ENCODE peak calls at places on chromosome 7, in nine cellular contexts. One of them, this sample, is unnamed.

GRCh38 chr7:87137271-87137670 is 15.0 kb upstream of the DMTF1 start:
- DNase-seq in mesothelial cell of epicardium: no peak
- DNase-seq in cardiac muscle cell: no peak
- DNase-seq in GM10248: no peak
- DNase-seq in GM06990: no peak
- DNase-seq in lung: no peak
- DNase-seq in AG04450: no peak
- DNase-seq in endothelial cell: no peak
- DNase-seq in CD8-positive, alpha-beta T cell: no peak
- DNase-seq in this sample: no peak

GRCh38 chr7:35512716-35513115 is 182.2 kb downstream of the HERPUD2 start:
- DNase-seq in mesothelial cell of epicardium: no peak
- DNase-seq in cardiac muscle cell: no peak
- DNase-seq in GM06990: no peak
- DNase-seq in GM10248: no peak
- DNase-seq in CD8-positive, alpha-beta T cell: no peak
- DNase-seq in endothelial cell: no peak
- DNase-seq in AG04450: no peak
- DNase-seq in lung: no peak
- DNase-seq in this sample: no peak

GRCh38 chr7:142376356-142376997 is 118.6 kb upstream of the PRSS58 start:
- DNase-seq in GM10248: no peak
- DNase-seq in CD8-positive, alpha-beta T cell: no peak
- DNase-seq in AG04450: no peak
- DNase-seq in cardiac muscle cell: no peak
- DNase-seq in endothelial cell: peak; percentile 37
- DNase-seq in GM06990: no peak
- DNase-seq in mesothelial cell of epicardium: no peak
- DNase-seq in lung: no peak
- DNase-seq in this sample: no peak

GRCh38 chr7:4682621-4683042 is 537 bp downstream of the FOXK1 start:
- DNase-seq in GM10248: peak; percentile 50
- DNase-seq in CD8-positive, alpha-beta T cell: peak; percentile 72
- DNase-seq in AG04450: no peak
- DNase-seq in cardiac muscle cell: peak; percentile 50
- DNase-seq in GM06990: peak; percentile 58
- DNase-seq in endothelial cell: peak; percentile 9
- DNase-seq in mesothelial cell of epicardium: peak; percentile 55
- DNase-seq in lung: peak; percentile 58
- DNase-seq in this sample: no peak

GRCh38 chr7:11228515-11228914 is 254.8 kb downstream of the PHF14 start:
- DNase-seq in lung: peak; percentile 63
- DNase-seq in endothelial cell: no peak
- DNase-seq in cardiac muscle cell: no peak
- DNase-seq in GM06990: no peak
- DNase-seq in CD8-positive, alpha-beta T cell: no peak
- DNase-seq in AG04450: no peak
- DNase-seq in GM10248: no peak
- DNase-seq in mesothelial cell of epicardium: no peak
- DNase-seq in this sample: peak; percentile 91

GRCh38 chr7:148492157-148492860 is 98.3 kb upstream of the C7orf33 start:
- DNase-seq in cardiac muscle cell: no peak
- DNase-seq in GM06990: no peak
- DNase-seq in CD8-positive, alpha-beta T cell: no peak
- DNase-seq in mesothelial cell of epicardium: no peak
- DNase-seq in lung: no peak
- DNase-seq in endothelial cell: no peak
- DNase-seq in GM10248: no peak
- DNase-seq in AG04450: no peak
- DNase-seq in this sample: no peak

GRCh38 chr7:100400041-100400440 is 26.8 kb downstream of the PILRA start:
- DNase-seq in mesothelial cell of epicardium: no peak
- DNase-seq in AG04450: no peak
- DNase-seq in GM06990: no peak
- DNase-seq in cardiac muscle cell: no peak
- DNase-seq in GM10248: no peak
- DNase-seq in endothelial cell: no peak
- DNase-seq in lung: no peak
- DNase-seq in CD8-positive, alpha-beta T cell: no peak
- DNase-seq in this sample: no peak

GRCh38 chr7:147513451-147513850 is 1077.1 kb upstream of the C7orf33 start:
- DNase-seq in AG04450: no peak
- DNase-seq in GM10248: no peak
- DNase-seq in mesothelial cell of epicardium: no peak
- DNase-seq in CD8-positive, alpha-beta T cell: no peak
- DNase-seq in cardiac muscle cell: no peak
- DNase-seq in lung: no peak
- DNase-seq in GM06990: no peak
- DNase-seq in endothelial cell: no peak
- DNase-seq in this sample: no peak

GRCh38 chr7:151199196-151199874 is 11.0 kb downstream of the H2BK1 start:
- DNase-seq in cardiac muscle cell: no peak
- DNase-seq in AG04450: no peak
- DNase-seq in endothelial cell: no peak
- DNase-seq in lung: no peak
- DNase-seq in mesothelial cell of epicardium: no peak
- DNase-seq in CD8-positive, alpha-beta T cell: no peak
- DNase-seq in GM10248: no peak
- DNase-seq in GM06990: no peak
- DNase-seq in this sample: no peak

GRCh38 chr7:46784746-46785145 is 797.2 kb downstream of the TNS3 start:
- DNase-seq in AG04450: no peak
- DNase-seq in GM06990: no peak
- DNase-seq in lung: no peak
- DNase-seq in CD8-positive, alpha-beta T cell: no peak
- DNase-seq in cardiac muscle cell: no peak
- DNase-seq in endothelial cell: no peak
- DNase-seq in GM10248: no peak
- DNase-seq in mesothelial cell of epicardium: no peak
- DNase-seq in this sample: no peak

GRCh38 chr7:84136809-84137208 is 57.8 kb downstream of the SEMA3A start:
- DNase-seq in lung: no peak
- DNase-seq in mesothelial cell of epicardium: no peak
- DNase-seq in GM10248: no peak
- DNase-seq in endothelial cell: no peak
- DNase-seq in AG04450: no peak
- DNase-seq in CD8-positive, alpha-beta T cell: no peak
- DNase-seq in GM06990: no peak
- DNase-seq in cardiac muscle cell: no peak
- DNase-seq in this sample: no peak

GRCh38 chr7:139699640-139700504 is 77.9 kb downstream of the HIPK2 start:
- DNase-seq in CD8-positive, alpha-beta T cell: no peak
- DNase-seq in endothelial cell: no peak
- DNase-seq in GM10248: no peak
- DNase-seq in AG04450: no peak
- DNase-seq in lung: no peak
- DNase-seq in cardiac muscle cell: no peak
- DNase-seq in GM06990: peak; percentile 57
- DNase-seq in mesothelial cell of epicardium: no peak
- DNase-seq in this sample: no peak

GRCh38 chr7:130153251-130153908 is 51.8 kb downstream of the TMEM209 start:
- DNase-seq in endothelial cell: peak; percentile 7
- DNase-seq in cardiac muscle cell: no peak
- DNase-seq in mesothelial cell of epicardium: no peak
- DNase-seq in CD8-positive, alpha-beta T cell: no peak
- DNase-seq in GM10248: no peak
- DNase-seq in lung: no peak
- DNase-seq in GM06990: no peak
- DNase-seq in AG04450: no peak
- DNase-seq in this sample: no peak

GRCh38 chr7:137919987-137920386 is 73.2 kb upstream of the DGKI start:
- DNase-seq in AG04450: no peak
- DNase-seq in endothelial cell: no peak
- DNase-seq in GM10248: no peak
- DNase-seq in mesothelial cell of epicardium: no peak
- DNase-seq in lung: no peak
- DNase-seq in GM06990: no peak
- DNase-seq in cardiac muscle cell: no peak
- DNase-seq in CD8-positive, alpha-beta T cell: no peak
- DNase-seq in this sample: no peak

GRCh38 chr7:29946428-29947186 is 43.0 kb downstream of the SCRN1 start:
- DNase-seq in GM10248: no peak
- DNase-seq in AG04450: no peak
- DNase-seq in GM06990: no peak
- DNase-seq in mesothelial cell of epicardium: no peak
- DNase-seq in cardiac muscle cell: peak; percentile 42
- DNase-seq in CD8-positive, alpha-beta T cell: no peak
- DNase-seq in lung: peak; percentile 44
- DNase-seq in endothelial cell: peak; percentile 31
- DNase-seq in this sample: no peak

GRCh38 chr7:151699147-151699546 is 177.8 kb downstream of the PRKAG2 start:
- DNase-seq in GM06990: no peak
- DNase-seq in cardiac muscle cell: no peak
- DNase-seq in mesothelial cell of epicardium: no peak
- DNase-seq in lung: no peak
- DNase-seq in AG04450: peak; percentile 93
- DNase-seq in endothelial cell: no peak
- DNase-seq in GM10248: no peak
- DNase-seq in CD8-positive, alpha-beta T cell: no peak
- DNase-seq in this sample: peak; percentile 36

GRCh38 chr7:153151766-153152165 is 392.2 kb downstream of the ACTR3B start:
- DNase-seq in CD8-positive, alpha-beta T cell: no peak
- DNase-seq in GM10248: no peak
- DNase-seq in endothelial cell: no peak
- DNase-seq in GM06990: no peak
- DNase-seq in AG04450: no peak
- DNase-seq in mesothelial cell of epicardium: no peak
- DNase-seq in cardiac muscle cell: no peak
- DNase-seq in lung: no peak
- DNase-seq in this sample: no peak

GRCh38 chr7:32217841-32218467 is 147.7 kb upstream of the PDE1C start:
- DNase-seq in lung: no peak
- DNase-seq in AG04450: no peak
- DNase-seq in mesothelial cell of epicardium: no peak
- DNase-seq in CD8-positive, alpha-beta T cell: no peak
- DNase-seq in endothelial cell: no peak
- DNase-seq in GM06990: no peak
- DNase-seq in GM10248: no peak
- DNase-seq in cardiac muscle cell: no peak
- DNase-seq in this sample: no peak

GRCh38 chr7:138105216-138105615 is 29.0 kb downstream of the AKR1D1 start:
- DNase-seq in AG04450: no peak
- DNase-seq in endothelial cell: no peak
- DNase-seq in GM06990: no peak
- DNase-seq in lung: no peak
- DNase-seq in cardiac muscle cell: no peak
- DNase-seq in CD8-positive, alpha-beta T cell: no peak
- DNase-seq in GM10248: no peak
- DNase-seq in mesothelial cell of epicardium: no peak
- DNase-seq in this sample: no peak

GRCh38 chr7:29239638-29240037 is 45.1 kb downstream of the CHN2 start:
- DNase-seq in GM10248: no peak
- DNase-seq in mesothelial cell of epicardium: no peak
- DNase-seq in GM06990: no peak
- DNase-seq in cardiac muscle cell: no peak
- DNase-seq in CD8-positive, alpha-beta T cell: no peak
- DNase-seq in endothelial cell: no peak
- DNase-seq in lung: no peak
- DNase-seq in AG04450: no peak
- DNase-seq in this sample: no peak

GRCh38 chr7:144454256-144455039 is 51.0 kb upstream of the NOBOX start:
- DNase-seq in cardiac muscle cell: no peak
- DNase-seq in GM06990: no peak
- DNase-seq in CD8-positive, alpha-beta T cell: no peak
- DNase-seq in GM10248: no peak
- DNase-seq in lung: no peak
- DNase-seq in endothelial cell: no peak
- DNase-seq in mesothelial cell of epicardium: no peak
- DNase-seq in AG04450: no peak
- DNase-seq in this sample: no peak
- TF ChIP-seq CTCF in cardiac muscle cell: peak; percentile 43
- TF ChIP-seq CTCF in GM06990: peak; percentile 51
- TF ChIP-seq CTCF in CD8-positive, alpha-beta T cell: no peak
- TF ChIP-seq CTCF in GM10248: no peak
- TF ChIP-seq CTCF in lung: no peak
- TF ChIP-seq CTCF in endothelial cell: no peak
- TF ChIP-seq CTCF in mesothelial cell of epicardium: no peak
- TF ChIP-seq CTCF in AG04450: no peak
- TF ChIP-seq CTCF in this sample: no peak

DNA sequence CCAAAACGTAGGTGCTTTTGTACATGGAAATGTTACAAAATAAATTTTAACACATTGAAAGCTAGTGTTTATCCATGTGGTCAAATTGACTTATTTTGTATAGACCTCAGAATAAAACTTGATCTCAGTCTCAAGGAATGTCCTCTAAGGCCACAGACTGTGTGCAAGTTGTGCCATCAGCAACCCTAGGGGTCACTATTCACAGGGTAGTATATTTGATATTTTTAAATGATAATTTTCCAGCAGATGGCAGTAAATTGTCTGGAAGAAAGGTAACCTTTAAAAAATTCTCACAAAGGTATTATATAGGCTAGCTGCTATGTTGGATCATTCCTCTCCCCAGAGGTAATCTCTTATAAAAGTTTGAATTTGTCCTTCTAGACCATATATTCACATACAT is 12.9 kb upstream of the SNX10 start:
- DNase-seq in endothelial cell: no peak
- DNase-seq in mesothelial cell of epicardium: no peak
- DNase-seq in lung: no peak
- DNase-seq in GM10248: no peak
- DNase-seq in AG04450: no peak
- DNase-seq in CD8-positive, alpha-beta T cell: no peak
- DNase-seq in cardiac muscle cell: no peak
- DNase-seq in GM06990: no peak
- DNase-seq in this sample: no peak
- TF ChIP-seq CTCF in endothelial cell: no peak
- TF ChIP-seq CTCF in mesothelial cell of epicardium: no peak
- TF ChIP-seq CTCF in lung: peak; percentile 21
- TF ChIP-seq CTCF in GM10248: peak; percentile 28
- TF ChIP-seq CTCF in AG04450: no peak
- TF ChIP-seq CTCF in CD8-positive, alpha-beta T cell: no peak
- TF ChIP-seq CTCF in cardiac muscle cell: peak; percentile 12
- TF ChIP-seq CTCF in GM06990: peak; percentile 38
- TF ChIP-seq CTCF in this sample: peak; percentile 7

GRCh38 chr7:116954443-116954838 is 1.1 kb downstream of the ST7 start:
- DNase-seq in GM10248: no peak
- DNase-seq in lung: no peak
- DNase-seq in CD8-positive, alpha-beta T cell: no peak
- DNase-seq in GM06990: no peak
- DNase-seq in endothelial cell: no peak
- DNase-seq in AG04450: no peak
- DNase-seq in cardiac muscle cell: no peak
- DNase-seq in mesothelial cell of epicardium: no peak
- DNase-seq in this sample: no peak
- TF ChIP-seq CTCF in GM10248: no peak
- TF ChIP-seq CTCF in lung: no peak
- TF ChIP-seq CTCF in CD8-positive, alpha-beta T cell: no peak
- TF ChIP-seq CTCF in GM06990: no peak
- TF ChIP-seq CTCF in endothelial cell: no peak
- TF ChIP-seq CTCF in AG04450: no peak
- TF ChIP-seq CTCF in cardiac muscle cell: no peak
- TF ChIP-seq CTCF in mesothelial cell of epicardium: no peak
- TF ChIP-seq CTCF in this sample: no peak

DNA sequence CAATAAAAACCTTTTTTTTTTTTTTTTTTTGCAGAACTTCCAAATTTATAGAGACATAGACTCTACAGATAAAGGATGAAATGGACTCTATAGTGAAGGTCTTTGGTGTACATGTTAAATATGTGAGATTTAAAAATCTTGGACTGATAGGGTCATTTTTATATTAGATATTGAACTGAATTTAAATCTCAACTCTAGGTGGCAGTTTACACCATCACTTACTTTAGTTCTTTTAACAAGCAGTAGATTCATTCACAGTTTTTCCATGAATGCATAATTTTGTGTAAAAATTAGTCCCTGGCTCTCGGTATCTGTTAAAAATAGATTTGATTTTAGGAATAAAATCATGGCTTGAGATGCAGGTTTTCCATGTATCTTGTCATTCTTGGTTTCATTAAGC is 31.1 kb upstream of the SNX13 start:
- DNase-seq in endothelial cell: no peak
- DNase-seq in AG04450: no peak
- DNase-seq in CD8-positive, alpha-beta T cell: no peak
- DNase-seq in mesothelial cell of epicardium: no peak
- DNase-seq in cardiac muscle cell: no peak
- DNase-seq in lung: no peak
- DNase-seq in GM10248: no peak
- DNase-seq in GM06990: no peak
- DNase-seq in this sample: no peak
- TF ChIP-seq CTCF in endothelial cell: no peak
- TF ChIP-seq CTCF in AG04450: peak; percentile 23
- TF ChIP-seq CTCF in CD8-positive, alpha-beta T cell: no peak
- TF ChIP-seq CTCF in mesothelial cell of epicardium: no peak
- TF ChIP-seq CTCF in cardiac muscle cell: peak; percentile 20
- TF ChIP-seq CTCF in lung: no peak
- TF ChIP-seq CTCF in GM10248: no peak
- TF ChIP-seq CTCF in GM06990: no peak
- TF ChIP-seq CTCF in this sample: no peak

This sample was measured in tibial nerve.